ENCODE peak calls at places on chromosomes 12 and 14, in seven cellular contexts. M is SJCRH30, F is left ventricle myocardium inferior, Y is GM23248, N is hepatocyte, P is tibial artery, L is right cardiac atrium. K is an unnamed sample. For H3K4me1, the result is how much of the 10 kb centered on the place peaks cover.

GRCh38 chr12:109656681-109657262 is 56.9 kb upstream of the FAM222A start:
- DNase-seq in M (no peak), F (no peak), Y (no peak), N (no peak), P (no peak), L (no peak), K (no peak)

GRCh38 chr14:93969082-93969828 is 7.1 kb downstream of the ASB2 start:
- DNase-seq in M (peak), F (peak), Y (no peak), N (no peak), P (peak), L (no peak), K (peak)

GRCh38 chr12:49505672-49506071 is 33.2 kb upstream of the KCNH3 start:
- DNase-seq in M (no peak), F (no peak), Y (peak), N (no peak), P (no peak), L (no peak), K (no peak)

GRCh38 chr14:105876158-105876557 is 349.8 kb downstream of the TMEM121 start:
- DNase-seq in M (no peak), F (no peak), Y (no peak), N (no peak), P (no peak), L (no peak), K (no peak)

GRCh38 chr12:93266-94005 is 26.9 kb downstream of the IQSEC3 start:
- DNase-seq in M (no peak), F (no peak), Y (no peak), N (no peak), P (no peak), L (no peak), K (peak)

GRCh38 chr12:113580437-113580836 is 108.8 kb upstream of the LHX5 start:
- DNase-seq in M (no peak), F (no peak), Y (no peak), N (no peak), P (no peak), L (no peak), K (no peak)

GRCh38 chr12:14770495-14771313 is 32.6 kb downstream of the WBP11 start:
- DNase-seq in M (peak), F (peak), Y (peak), N (peak), P (peak), L (peak), K (peak)

GRCh38 chr14:98184467-98184866 is 1087.5 kb downstream of the BCL11B start:
- DNase-seq in M (no peak), F (no peak), Y (no peak), N (no peak), P (no peak), L (no peak), K (no peak)

GRCh38 chr12:13570005-13570694 is 373.6 kb downstream of the EMP1 start:
- DNase-seq in M (peak), F (no peak), Y (peak), N (no peak), P (no peak), L (no peak), K (no peak)

GRCh38 chr14:54893151-54893760 is 9.4 kb downstream of the GCH1 start:
- DNase-seq in M (peak), F (no peak), Y (peak), N (peak), P (no peak), L (no peak), K (peak)

GRCh38 chr12:48199784-48200198 is 3.3 kb downstream of the OR10AD1 start:
- DNase-seq in M (no peak), F (no peak), Y (peak), N (peak), P (no peak), L (no peak), K (no peak)

GRCh38 chr12:125124320-125124966 is 59.2 kb downstream of the AACS start:
- DNase-seq in M (no peak), F (no peak), Y (no peak), N (peak), P (no peak), L (no peak), K (peak)

GRCh38 chr12:67751376-67751928 is 102.9 kb downstream of the DYRK2 start:
- DNase-seq in M (no peak), F (no peak), Y (no peak), N (peak), P (no peak), L (no peak), K (no peak)

GRCh38 chr14:78508023-78508422 is 337.9 kb downstream of the NRXN3 start:
- DNase-seq in M (no peak), F (no peak), Y (no peak), N (no peak), P (no peak), L (no peak), K (no peak)

GRCh38 chr12:108826115-108826806 is 31.1 kb downstream of the SSH1 start:
- DNase-seq in M (peak), F (peak), Y (peak), N (peak), P (peak), L (peak), K (no peak)

GRCh38 chr14:55803506-55804197 is 223.6 kb downstream of the KTN1 start:
- DNase-seq in M (no peak), F (no peak), Y (no peak), N (no peak), P (no peak), L (no peak), K (no peak)

GRCh38 chr14:69518341-69519101 is 34.0 kb downstream of the PLEKHD1 start:
- DNase-seq in M (peak), F (no peak), Y (no peak), N (no peak), P (no peak), L (no peak), K (no peak)

GRCh38 chr14:98173291-98173690 is 1098.7 kb downstream of the BCL11B start:
- DNase-seq in M (no peak), F (no peak), Y (no peak), N (no peak), P (no peak), L (no peak), K (no peak)

GRCh38 chr12:104480826-104481457 is 24.2 kb downstream of the CHST11 start:
- DNase-seq in M (no peak), F (peak), Y (peak), N (no peak), P (peak), L (peak), K (no peak)

GRCh38 chr12:52280796-52281560 is 6.5 kb downstream of the KRT86 start:
- DNase-seq in M (peak), F (peak), Y (peak), N (peak), P (peak), L (peak), K (no peak)

GRCh38 chr12:49705479-49706267 is 1.5 kb downstream of the FMNL3 start:
- DNase-seq in M (peak), F (peak), Y (peak), N (no peak), P (peak), L (peak), K (peak)

GRCh38 chr12:45543887-45544286 is 185.6 kb upstream of the ARID2 start:
- DNase-seq in M (peak), F (no peak), Y (peak), N (peak), P (no peak), L (no peak), K (peak)

GRCh38 chr14:80004871-80005270 is 206.4 kb downstream of the DIO2 start:
- DNase-seq in M (no peak), F (no peak), Y (no peak), N (no peak), P (no peak), L (no peak), K (no peak)

GRCh38 chr14:59507752-59508103 is 23.4 kb downstream of the JKAMP start:
- DNase-seq in M (no peak), F (no peak), Y (no peak), N (no peak), P (no peak), L (no peak), K (no peak)

GRCh38 chr12:45974883-45975282 is 15.5 kb downstream of the SCAF11 start:
- DNase-seq in M (no peak), F (no peak), Y (no peak), N (no peak), P (no peak), L (no peak), K (no peak)

GRCh38 chr12:98767248-98767647 is 122.2 kb downstream of the APAF1 start:
- DNase-seq in M (no peak), F (no peak), Y (no peak), N (no peak), P (no peak), L (no peak), K (no peak)

GRCh38 chr12:39239484-39240143 is 203.3 kb downstream of the KIF21A start:
- DNase-seq in M (peak), F (no peak), Y (no peak), N (peak), P (no peak), L (no peak), K (no peak)

GRCh38 chr14:91374287-91374880 is 43.2 kb downstream of the CCDC88C start:
- DNase-seq in M (peak), F (no peak), Y (no peak), N (no peak), P (no peak), L (no peak), K (peak)

GRCh38 chr12:45231515-45232145 is 15.7 kb downstream of the ANO6 start:
- DNase-seq in M (peak), F (no peak), Y (peak), N (no peak), P (no peak), L (no peak), K (no peak)

GRCh38 chr12:77999074-77999715 is 168.5 kb downstream of the NAV3 start:
- DNase-seq in M (no peak), F (no peak), Y (no peak), N (no peak), P (no peak), L (no peak), K (peak)

DNA sequence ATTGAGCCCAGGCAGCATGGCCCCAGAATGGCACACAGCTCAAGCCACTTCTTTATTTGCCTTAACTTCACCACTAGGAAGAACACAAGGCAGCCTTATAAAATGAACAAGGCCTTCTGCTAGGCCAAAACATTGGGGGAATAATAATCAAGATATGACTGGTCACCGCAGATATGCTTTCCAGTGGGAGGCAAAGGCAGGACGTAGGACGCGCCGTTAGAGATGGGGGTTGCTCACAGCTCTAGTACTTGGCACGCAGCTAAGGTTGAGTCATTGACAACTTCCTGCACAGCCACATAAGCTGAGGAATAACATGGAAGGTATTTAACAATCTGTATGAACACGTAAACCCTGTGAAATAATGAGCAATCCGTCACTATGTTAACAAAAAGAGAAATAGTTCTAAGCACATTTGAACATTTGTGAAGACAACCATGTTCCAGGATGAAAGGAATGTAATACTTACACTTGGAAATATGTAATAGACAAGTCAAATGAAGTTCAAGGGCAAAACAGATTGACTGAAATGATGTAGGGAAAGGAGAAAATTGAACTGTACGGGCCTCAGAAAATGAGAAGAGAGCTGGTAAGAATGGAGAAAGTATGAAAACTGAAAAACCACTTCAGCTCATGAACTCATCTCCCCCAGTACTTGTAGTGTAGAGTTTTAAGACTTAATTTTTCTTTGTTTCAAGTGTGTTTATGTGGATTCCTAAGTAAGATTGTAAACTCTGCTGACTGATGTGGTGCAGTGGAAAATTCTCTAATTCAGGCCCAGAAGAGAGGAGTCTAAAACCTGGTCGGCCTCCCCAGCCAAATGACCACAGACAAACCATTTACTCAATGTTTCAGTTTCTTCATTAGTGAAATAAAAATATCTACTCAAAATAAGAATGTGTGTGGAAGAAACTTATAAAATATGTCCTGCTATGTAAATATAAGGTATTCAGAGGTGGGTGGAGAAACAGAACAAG is 59.3 kb upstream of the CCDC91 start:
- DNase-seq in M (no peak), F (peak), Y (peak), N (peak), P (no peak), L (peak), K (no peak)
- H3K4me3 ChIP-seq in M (no peak), F (no peak), Y (peak), N (no peak), P (no peak), L (no peak), K (no peak)

DNA sequence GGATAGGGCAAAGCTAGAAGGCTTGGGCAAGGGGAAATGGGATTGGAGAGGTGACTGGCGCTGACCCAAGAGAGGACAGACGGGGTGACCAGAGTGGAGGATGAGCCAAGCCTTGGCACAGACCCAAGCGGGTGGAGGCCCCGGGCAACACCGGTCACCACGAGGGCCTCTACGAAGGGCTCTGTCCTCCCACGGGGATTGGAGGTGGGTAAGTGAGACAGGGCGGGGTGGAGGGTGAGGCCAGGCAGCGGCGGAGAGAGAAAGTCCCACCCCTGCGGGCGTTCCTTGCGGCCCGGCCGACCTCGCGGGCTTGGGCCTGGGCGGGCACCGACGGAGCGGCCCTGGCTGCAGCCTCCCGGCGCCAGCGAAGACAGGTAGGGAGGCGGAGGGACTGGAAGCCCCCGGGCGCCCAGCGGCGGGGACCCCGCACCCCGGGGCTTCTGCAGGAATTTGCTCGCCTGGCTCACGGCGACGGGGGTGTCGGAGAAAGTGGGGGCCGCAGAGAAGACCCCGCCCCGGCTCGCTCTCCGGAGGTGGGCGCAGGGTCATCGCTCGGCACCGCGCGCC is at the start of gene PAPLN:
- DNase-seq in M (no peak), F (no peak), Y (peak), N (peak), P (no peak), L (no peak), K (no peak)
- H3K4me1 ChIP-seq in M (under half), F (under half), Y (under half), N (half or more), P (under half), L (under half), K (under half)

GRCh38 chr14:74605531-74606223 is 6.4 kb downstream of the LTBP2 start:
- DNase-seq in M (peak), F (no peak), Y (no peak), N (no peak), P (peak), L (no peak), K (no peak)
- H3K4me3 ChIP-seq in M (no peak), F (no peak), Y (no peak), N (no peak), P (no peak), L (no peak), K (no peak)

GRCh38 chr14:71383510-71383909 is 476.3 kb downstream of the PCNX1 start:
- DNase-seq in M (no peak), F (no peak), Y (no peak), N (no peak), P (no peak), L (no peak), K (no peak)
- H3K4me1 ChIP-seq in M (under half), F (under half), Y (under half), N (under half), P (under half), L (under half), K (under half)

GRCh38 chr14:103735022-103735421 is 19.4 kb downstream of the ZFYVE21 start:
- DNase-seq in M (no peak), F (no peak), Y (no peak), N (no peak), P (peak), L (no peak), K (no peak)
- H3K4me3 ChIP-seq in M (no peak), F (no peak), Y (no peak), N (no peak), P (no peak), L (no peak), K (no peak)